ENCODE peak calls at places on chromosomes 1 and 21, in five cellular contexts. V is A673, M is stomach, J is HFF-Myc, E is GM04504. P is an unnamed sample.

GRCh38 chr1:114033219-114033706 is 54.0 kb downstream of the OLFML3 start:
- DNase-seq in V (peak), M (no peak), J (no peak), E (no peak), P (no peak)

GRCh38 chr1:228174482-228175315 is 9.1 kb downstream of the IBA57 start:
- DNase-seq in V (no peak), M (no peak), J (no peak), E (no peak), P (no peak)

GRCh38 chr1:119554188-119554587 is 47.2 kb downstream of the HSD3B1 start:
- DNase-seq in V (peak), M (peak), J (peak), E (peak), P (peak)

GRCh38 chr21:28959367-28960099 is 33.1 kb downstream of the LTN1 start:
- DNase-seq in V (peak), M (no peak), J (peak), E (no peak), P (peak)

GRCh38 chr1:234781241-234782056 is 171.5 kb upstream of the IRF2BP2 start:
- DNase-seq in V (peak), M (no peak), J (no peak), E (no peak), P (no peak)

GRCh38 chr21:41759926-41760325 is 6.9 kb downstream of the RIPK4 start:
- DNase-seq in V (no peak), M (no peak), J (no peak), E (no peak), P (no peak)

GRCh38 chr1:228079601-228080263 is 2.8 kb upstream of the ARF1 start:
- DNase-seq in V (no peak), M (peak), J (no peak), E (no peak), P (no peak)

GRCh38 chr1:24417681-24418080 is 2.1 kb downstream of the NIPAL3 start:
- DNase-seq in V (no peak), M (no peak), J (no peak), E (no peak), P (no peak)

GRCh38 chr1:115980998-115981993 is 5.0 kb downstream of the SLC22A15 start:
- DNase-seq in V (peak), M (no peak), J (no peak), E (no peak), P (peak)

GRCh38 chr1:109274533-109275476 is 8.1 kb downstream of the PSRC1 start:
- DNase-seq in V (no peak), M (peak), J (no peak), E (no peak), P (no peak)

GRCh38 chr1:210232524-210233215 is at the start of gene SERTAD4:
- DNase-seq in V (peak), M (peak), J (no peak), E (no peak), P (no peak)

GRCh38 chr1:205913451-205914204 is 29.6 kb downstream of the SLC26A9 start:
- DNase-seq in V (peak), M (peak), J (no peak), E (no peak), P (peak)

GRCh38 chr1:163766537-163766936 is 444.8 kb downstream of the NUF2 start:
- DNase-seq in V (no peak), M (no peak), J (no peak), E (no peak), P (no peak)

GRCh38 chr1:111234866-111235265 is 7.4 kb downstream of the CHI3L2 start:
- DNase-seq in V (no peak), M (no peak), J (no peak), E (no peak), P (no peak)

GRCh38 chr1:109630081-109630880 is 10.6 kb downstream of the AMPD2 start:
- DNase-seq in V (no peak), M (no peak), J (no peak), E (no peak), P (no peak)

GRCh38 chr1:161885759-161886158 is 119.6 kb downstream of the ATF6 start:
- DNase-seq in V (peak), M (no peak), J (no peak), E (no peak), P (no peak)

GRCh38 chr1:211928222-211928856 is 97.8 kb upstream of the LPGAT1 start:
- DNase-seq in V (no peak), M (peak), J (no peak), E (no peak), P (no peak)

GRCh38 chr1:37482796-37483744 is 8.7 kb downstream of the ZC3H12A start:
- DNase-seq in V (no peak), M (no peak), J (no peak), E (no peak), P (no peak)

GRCh38 chr1:154325583-154326545 is 539 bp downstream of the ATP8B2 start:
- DNase-seq in V (peak), M (peak), J (peak), E (peak), P (peak)

GRCh38 chr1:162942903-162943567 is 82.1 kb upstream of the CCDC190 start:
- DNase-seq in V (peak), M (no peak), J (no peak), E (no peak), P (peak)

GRCh38 chr1:39255212-39255611 is 50.7 kb downstream of the MACF1 start:
- DNase-seq in V (no peak), M (no peak), J (no peak), E (no peak), P (no peak)

GRCh38 chr1:45512641-45513054 is 9.0 kb downstream of the PRDX1 start:
- DNase-seq in V (peak), M (peak), J (peak), E (no peak), P (peak)

GRCh38 chr1:82838066-82838465 is 1037.3 kb downstream of the ADGRL2 start:
- DNase-seq in V (no peak), M (no peak), J (peak), E (peak), P (no peak)

GRCh38 chr1:37306461-37306860 is 167.9 kb upstream of the ZC3H12A start:
- DNase-seq in V (no peak), M (no peak), J (no peak), E (no peak), P (no peak)

GRCh38 chr1:145975216-145975615 is 10.7 kb downstream of the POLR3GL start:
- DNase-seq in V (no peak), M (no peak), J (no peak), E (no peak), P (no peak)

GRCh38 chr1:77375541-77375940 is 93.7 kb downstream of the AK5 start:
- DNase-seq in V (no peak), M (no peak), J (no peak), E (no peak), P (no peak)

GRCh38 chr1:2303016-2303775 is 75.1 kb downstream of the SKI start:
- DNase-seq in V (no peak), M (no peak), J (no peak), E (no peak), P (no peak)

GRCh38 chr1:158053276-158053675 is 59.8 kb downstream of the KIRREL1 start:
- DNase-seq in V (peak), M (no peak), J (no peak), E (no peak), P (no peak)

GRCh38 chr1:210360852-210361477 is 32.3 kb downstream of the HHAT start:
- DNase-seq in V (peak), M (no peak), J (no peak), E (peak), P (peak)

GRCh38 chr1:156963621-156964020 is 43.2 kb downstream of the LRRC71 start:
- DNase-seq in V (no peak), M (no peak), J (no peak), E (no peak), P (no peak)

GRCh38 chr1:112501810-112502641 is 6.7 kb upstream of the WNT2B start:
- DNase-seq in V (peak), M (peak), J (no peak), E (peak), P (peak)

GRCh38 chr1:22275626-22276395 is 132.9 kb upstream of the WNT4 start:
- DNase-seq in V (peak), M (peak), J (peak), E (peak), P (peak)

GRCh38 chr1:15146971-15147376 is 6.6 kb upstream of the TMEM51 start:
- DNase-seq in V (no peak), M (no peak), J (no peak), E (no peak), P (no peak)

GRCh38 chr1:1630965-1631792 is 794 bp upstream of the MMP23B start:
- DNase-seq in V (no peak), M (peak), J (no peak), E (no peak), P (no peak)